ENCODE peak calls at places on chromosomes 7 and 10, in ten cellular contexts. One of them, this sample, is unnamed.

GRCh38 chr10:36808625-36809362 is 316.6 kb upstream of the ANKRD30A start:
- DNase-seq in activated naive CD4-positive, alpha-beta T cell treated with Interleukin-2 at 50 U/mL for 16 hours: no peak
- DNase-seq in A549: no peak
- DNase-seq in fibroblast of mammary gland: no peak
- DNase-seq in hypothalamus: no peak
- DNase-seq in aorta: no peak
- DNase-seq in hepatic stellate cell: no peak
- DNase-seq in ecto neural progenitor cell: no peak
- DNase-seq in NCI-H1105: no peak
- DNase-seq in nucleus accumbens: no peak
- DNase-seq in this sample: no peak

GRCh38 chr10:1255166-1255565 is 199.0 kb downstream of the WDR37 start:
- DNase-seq in activated naive CD4-positive, alpha-beta T cell treated with Interleukin-2 at 50 U/mL for 16 hours: no peak
- DNase-seq in A549: no peak
- DNase-seq in fibroblast of mammary gland: no peak
- DNase-seq in hypothalamus: no peak
- DNase-seq in aorta: no peak
- DNase-seq in hepatic stellate cell: no peak
- DNase-seq in ecto neural progenitor cell: no peak
- DNase-seq in NCI-H1105: no peak
- DNase-seq in nucleus accumbens: no peak
- DNase-seq in this sample: no peak

GRCh38 chr7:30989008-30989823 is 25.5 kb downstream of the GHRHR start:
- DNase-seq in activated naive CD4-positive, alpha-beta T cell treated with Interleukin-2 at 50 U/mL for 16 hours: no peak
- DNase-seq in A549: no peak
- DNase-seq in fibroblast of mammary gland: no peak
- DNase-seq in hypothalamus: no peak
- DNase-seq in aorta: peak
- DNase-seq in hepatic stellate cell: no peak
- DNase-seq in ecto neural progenitor cell: no peak
- DNase-seq in NCI-H1105: no peak
- DNase-seq in nucleus accumbens: no peak
- DNase-seq in this sample: no peak

GRCh38 chr7:139797607-139798006 is 19.8 kb upstream of the HIPK2 start:
- DNase-seq in activated naive CD4-positive, alpha-beta T cell treated with Interleukin-2 at 50 U/mL for 16 hours: no peak
- DNase-seq in A549: no peak
- DNase-seq in fibroblast of mammary gland: no peak
- DNase-seq in hypothalamus: no peak
- DNase-seq in aorta: no peak
- DNase-seq in hepatic stellate cell: no peak
- DNase-seq in ecto neural progenitor cell: no peak
- DNase-seq in NCI-H1105: no peak
- DNase-seq in nucleus accumbens: no peak
- DNase-seq in this sample: no peak

GRCh38 chr7:157439761-157440160 is 103.0 kb downstream of the DNAJB6 start:
- DNase-seq in activated naive CD4-positive, alpha-beta T cell treated with Interleukin-2 at 50 U/mL for 16 hours: no peak
- DNase-seq in A549: no peak
- DNase-seq in fibroblast of mammary gland: no peak
- DNase-seq in hypothalamus: no peak
- DNase-seq in aorta: peak
- DNase-seq in hepatic stellate cell: no peak
- DNase-seq in ecto neural progenitor cell: no peak
- DNase-seq in NCI-H1105: no peak
- DNase-seq in nucleus accumbens: no peak
- DNase-seq in this sample: peak

GRCh38 chr7:128007293-128007680 is 23.9 kb downstream of the LRRC4 start:
- DNase-seq in activated naive CD4-positive, alpha-beta T cell treated with Interleukin-2 at 50 U/mL for 16 hours: no peak
- DNase-seq in A549: no peak
- DNase-seq in fibroblast of mammary gland: no peak
- DNase-seq in hypothalamus: no peak
- DNase-seq in aorta: no peak
- DNase-seq in hepatic stellate cell: no peak
- DNase-seq in ecto neural progenitor cell: no peak
- DNase-seq in NCI-H1105: no peak
- DNase-seq in nucleus accumbens: no peak
- DNase-seq in this sample: no peak

GRCh38 chr10:34032564-34032963 is 698.1 kb upstream of the NRP1 start:
- DNase-seq in activated naive CD4-positive, alpha-beta T cell treated with Interleukin-2 at 50 U/mL for 16 hours: no peak
- DNase-seq in A549: no peak
- DNase-seq in fibroblast of mammary gland: no peak
- DNase-seq in hypothalamus: no peak
- DNase-seq in aorta: no peak
- DNase-seq in hepatic stellate cell: no peak
- DNase-seq in ecto neural progenitor cell: no peak
- DNase-seq in NCI-H1105: no peak
- DNase-seq in nucleus accumbens: no peak
- DNase-seq in this sample: no peak

GRCh38 chr10:47400251-47400650 is 16.2 kb upstream of the ZNF488 start:
- DNase-seq in activated naive CD4-positive, alpha-beta T cell treated with Interleukin-2 at 50 U/mL for 16 hours: no peak
- DNase-seq in A549: no peak
- DNase-seq in fibroblast of mammary gland: no peak
- DNase-seq in hypothalamus: no peak
- DNase-seq in aorta: no peak
- DNase-seq in hepatic stellate cell: no peak
- DNase-seq in ecto neural progenitor cell: no peak
- DNase-seq in NCI-H1105: no peak
- DNase-seq in nucleus accumbens: no peak
- DNase-seq in this sample: no peak

GRCh38 chr7:88243345-88243909 is 23.6 kb upstream of the SRI start:
- DNase-seq in activated naive CD4-positive, alpha-beta T cell treated with Interleukin-2 at 50 U/mL for 16 hours: no peak
- DNase-seq in A549: peak
- DNase-seq in fibroblast of mammary gland: peak
- DNase-seq in hypothalamus: no peak
- DNase-seq in aorta: no peak
- DNase-seq in hepatic stellate cell: peak
- DNase-seq in ecto neural progenitor cell: no peak
- DNase-seq in NCI-H1105: peak
- DNase-seq in nucleus accumbens: no peak
- DNase-seq in this sample: no peak

GRCh38 chr7:104933433-104934074 is 80.5 kb upstream of the KMT2E start:
- DNase-seq in activated naive CD4-positive, alpha-beta T cell treated with Interleukin-2 at 50 U/mL for 16 hours: no peak
- DNase-seq in A549: no peak
- DNase-seq in fibroblast of mammary gland: no peak
- DNase-seq in hypothalamus: no peak
- DNase-seq in aorta: no peak
- DNase-seq in hepatic stellate cell: no peak
- DNase-seq in ecto neural progenitor cell: no peak
- DNase-seq in NCI-H1105: no peak
- DNase-seq in nucleus accumbens: no peak
- DNase-seq in this sample: no peak

GRCh38 chr10:91424016-91424415 is 13.9 kb downstream of the HECTD2 start:
- DNase-seq in activated naive CD4-positive, alpha-beta T cell treated with Interleukin-2 at 50 U/mL for 16 hours: no peak
- DNase-seq in A549: no peak
- DNase-seq in fibroblast of mammary gland: peak
- DNase-seq in hypothalamus: no peak
- DNase-seq in aorta: no peak
- DNase-seq in hepatic stellate cell: no peak
- DNase-seq in ecto neural progenitor cell: no peak
- DNase-seq in NCI-H1105: no peak
- DNase-seq in nucleus accumbens: no peak
- DNase-seq in this sample: no peak

GRCh38 chr10:88852327-88852726 is 683 bp upstream of the ANKRD22 start:
- DNase-seq in activated naive CD4-positive, alpha-beta T cell treated with Interleukin-2 at 50 U/mL for 16 hours: no peak
- DNase-seq in A549: no peak
- DNase-seq in fibroblast of mammary gland: no peak
- DNase-seq in hypothalamus: no peak
- DNase-seq in aorta: no peak
- DNase-seq in hepatic stellate cell: no peak
- DNase-seq in ecto neural progenitor cell: no peak
- DNase-seq in NCI-H1105: no peak
- DNase-seq in nucleus accumbens: no peak
- DNase-seq in this sample: no peak

GRCh38 chr10:11875499-11876281 is 52.5 kb downstream of the PROSER2 start:
- DNase-seq in activated naive CD4-positive, alpha-beta T cell treated with Interleukin-2 at 50 U/mL for 16 hours: no peak
- DNase-seq in A549: peak
- DNase-seq in fibroblast of mammary gland: peak
- DNase-seq in hypothalamus: no peak
- DNase-seq in aorta: peak
- DNase-seq in hepatic stellate cell: peak
- DNase-seq in ecto neural progenitor cell: no peak
- DNase-seq in NCI-H1105: no peak
- DNase-seq in nucleus accumbens: no peak
- DNase-seq in this sample: peak

GRCh38 chr7:45160374-45160773 is 2.8 kb downstream of the RAMP3 start:
- DNase-seq in activated naive CD4-positive, alpha-beta T cell treated with Interleukin-2 at 50 U/mL for 16 hours: no peak
- DNase-seq in A549: no peak
- DNase-seq in fibroblast of mammary gland: no peak
- DNase-seq in hypothalamus: no peak
- DNase-seq in aorta: peak
- DNase-seq in hepatic stellate cell: no peak
- DNase-seq in ecto neural progenitor cell: no peak
- DNase-seq in NCI-H1105: no peak
- DNase-seq in nucleus accumbens: no peak
- DNase-seq in this sample: no peak

GRCh38 chr7:18508441-18509427 is 13.2 kb downstream of the HDAC9 start:
- DNase-seq in activated naive CD4-positive, alpha-beta T cell treated with Interleukin-2 at 50 U/mL for 16 hours: no peak
- DNase-seq in A549: peak
- DNase-seq in fibroblast of mammary gland: peak
- DNase-seq in hypothalamus: no peak
- DNase-seq in aorta: no peak
- DNase-seq in hepatic stellate cell: peak
- DNase-seq in ecto neural progenitor cell: no peak
- DNase-seq in NCI-H1105: no peak
- DNase-seq in nucleus accumbens: no peak
- DNase-seq in this sample: peak

GRCh38 chr10:114806572-114807391 is 14.8 kb upstream of the FHIP2A start:
- DNase-seq in activated naive CD4-positive, alpha-beta T cell treated with Interleukin-2 at 50 U/mL for 16 hours: no peak
- DNase-seq in A549: no peak
- DNase-seq in fibroblast of mammary gland: no peak
- DNase-seq in hypothalamus: no peak
- DNase-seq in aorta: no peak
- DNase-seq in hepatic stellate cell: peak
- DNase-seq in ecto neural progenitor cell: no peak
- DNase-seq in NCI-H1105: no peak
- DNase-seq in nucleus accumbens: no peak
- DNase-seq in this sample: no peak

GRCh38 chr7:95045236-95045923 is 138.0 kb downstream of the PPP1R9A start:
- DNase-seq in activated naive CD4-positive, alpha-beta T cell treated with Interleukin-2 at 50 U/mL for 16 hours: no peak
- DNase-seq in A549: peak
- DNase-seq in fibroblast of mammary gland: peak
- DNase-seq in hypothalamus: no peak
- DNase-seq in aorta: no peak
- DNase-seq in hepatic stellate cell: no peak
- DNase-seq in ecto neural progenitor cell: no peak
- DNase-seq in NCI-H1105: no peak
- DNase-seq in nucleus accumbens: peak
- DNase-seq in this sample: no peak

GRCh38 chr7:2313450-2314208 is 612 bp downstream of the SNX8 start:
- DNase-seq in activated naive CD4-positive, alpha-beta T cell treated with Interleukin-2 at 50 U/mL for 16 hours: no peak
- DNase-seq in A549: no peak
- DNase-seq in fibroblast of mammary gland: no peak
- DNase-seq in hypothalamus: no peak
- DNase-seq in aorta: peak
- DNase-seq in hepatic stellate cell: peak
- DNase-seq in ecto neural progenitor cell: no peak
- DNase-seq in NCI-H1105: no peak
- DNase-seq in nucleus accumbens: no peak
- DNase-seq in this sample: peak

GRCh38 chr7:148084138-148084537 is 506.4 kb upstream of the C7orf33 start:
- DNase-seq in activated naive CD4-positive, alpha-beta T cell treated with Interleukin-2 at 50 U/mL for 16 hours: no peak
- DNase-seq in A549: peak
- DNase-seq in fibroblast of mammary gland: peak
- DNase-seq in hypothalamus: peak
- DNase-seq in aorta: no peak
- DNase-seq in hepatic stellate cell: peak
- DNase-seq in ecto neural progenitor cell: peak
- DNase-seq in NCI-H1105: peak
- DNase-seq in nucleus accumbens: peak
- DNase-seq in this sample: peak

GRCh38 chr10:77909021-77909754 is 17.4 kb downstream of the DLG5 start:
- DNase-seq in activated naive CD4-positive, alpha-beta T cell treated with Interleukin-2 at 50 U/mL for 16 hours: no peak
- DNase-seq in A549: no peak
- DNase-seq in fibroblast of mammary gland: no peak
- DNase-seq in hypothalamus: no peak
- DNase-seq in aorta: no peak
- DNase-seq in hepatic stellate cell: no peak
- DNase-seq in ecto neural progenitor cell: no peak
- DNase-seq in NCI-H1105: no peak
- DNase-seq in nucleus accumbens: no peak
- DNase-seq in this sample: no peak

GRCh38 chr7:47094462-47094861 is 487.4 kb downstream of the TNS3 start:
- DNase-seq in activated naive CD4-positive, alpha-beta T cell treated with Interleukin-2 at 50 U/mL for 16 hours: no peak
- DNase-seq in A549: no peak
- DNase-seq in fibroblast of mammary gland: no peak
- DNase-seq in hypothalamus: no peak
- DNase-seq in aorta: no peak
- DNase-seq in hepatic stellate cell: no peak
- DNase-seq in ecto neural progenitor cell: no peak
- DNase-seq in NCI-H1105: no peak
- DNase-seq in nucleus accumbens: no peak
- DNase-seq in this sample: no peak

GRCh38 chr7:24963218-24963617 is 16.8 kb downstream of the OSBPL3 start:
- DNase-seq in activated naive CD4-positive, alpha-beta T cell treated with Interleukin-2 at 50 U/mL for 16 hours: peak
- DNase-seq in A549: no peak
- DNase-seq in fibroblast of mammary gland: peak
- DNase-seq in hypothalamus: peak
- DNase-seq in aorta: no peak
- DNase-seq in hepatic stellate cell: no peak
- DNase-seq in ecto neural progenitor cell: no peak
- DNase-seq in NCI-H1105: no peak
- DNase-seq in nucleus accumbens: peak
- DNase-seq in this sample: no peak

This sample was measured in SJSA1.